ENCODE peak calls at places on chromosome 4, in eight cellular contexts. F is hippocampal formation; X is AG09309; M is stimulated activated CD8-positive, alpha-beta memory T cell treated with anti-CD3 and anti-CD28 coated beads, Interleukin-12 subunit alpha, Interleukin-12 subunit beta, amount 100 ng/mL, for 1 hour; H is T-helper 2 cell treated with Interferon-gamma antibody and Interleukin-4, amounts not matched to agents 5 μg/mL and 100 μg/mL, for 36 hours; Y is hepatic stellate cell; Z is ecto neural progenitor cell; B is memory B cell. L is an unnamed sample.

GRCh38 chr4:165118256-165118909 is 5.7 kb upstream of the TMEM192 start:
- DNase-seq in F (no peak), X (no peak), M (no peak), H (no peak), Y (no peak), Z (no peak), B (no peak), L (no peak)

GRCh38 chr4:80011636-80012236 is 61.3 kb downstream of the ANTXR2 start:
- DNase-seq in F (no peak), X (peak), M (no peak), H (no peak), Y (peak), Z (no peak), B (no peak), L (no peak)

GRCh38 chr4:182493377-182493776 is 250.2 kb downstream of the TENM3 start:
- DNase-seq in F (no peak), X (no peak), M (no peak), H (no peak), Y (no peak), Z (no peak), B (no peak), L (no peak)

GRCh38 chr4:111945014-111945413 is 200.2 kb upstream of the FAM241A start:
- DNase-seq in F (no peak), X (no peak), M (no peak), H (no peak), Y (no peak), Z (no peak), B (no peak), L (no peak)

GRCh38 chr4:139957986-139958737 is 195.8 kb downstream of the MAML3 start:
- DNase-seq in F (no peak), X (no peak), M (no peak), H (no peak), Y (no peak), Z (no peak), B (no peak), L (no peak)

GRCh38 chr4:86118696-86119095 is 241.2 kb downstream of the MAPK10 start:
- DNase-seq in F (no peak), X (no peak), M (no peak), H (no peak), Y (no peak), Z (no peak), B (no peak), L (no peak)

GRCh38 chr4:88177981-88178632 is 19.7 kb upstream of the ABCG2 start:
- DNase-seq in F (no peak), X (peak), M (no peak), H (no peak), Y (peak), Z (peak), B (no peak), L (no peak)

GRCh38 chr4:95676190-95676589 is 127.4 kb upstream of the UNC5C start:
- DNase-seq in F (no peak), X (no peak), M (no peak), H (no peak), Y (no peak), Z (no peak), B (no peak), L (no peak)

GRCh38 chr4:38745881-38746280 is 36.9 kb downstream of the TLR10 start:
- DNase-seq in F (no peak), X (no peak), M (no peak), H (no peak), Y (no peak), Z (no peak), B (no peak), L (no peak)

GRCh38 chr4:184096561-184097239 is 121.0 kb downstream of the ENPP6 start:
- DNase-seq in F (no peak), X (peak), M (no peak), H (no peak), Y (no peak), Z (no peak), B (no peak), L (no peak)

GRCh38 chr4:76458829-76459228 is 23.8 kb downstream of the SHROOM3 start:
- DNase-seq in F (no peak), X (no peak), M (no peak), H (no peak), Y (no peak), Z (peak), B (no peak), L (no peak)

GRCh38 chr4:31104033-31104432 is 383.9 kb downstream of the PCDH7 start:
- DNase-seq in F (no peak), X (no peak), M (no peak), H (no peak), Y (no peak), Z (no peak), B (no peak), L (no peak)

GRCh38 chr4:174989791-174990190 is 71.6 kb downstream of the ADAM29 start:
- DNase-seq in F (no peak), X (no peak), M (no peak), H (no peak), Y (no peak), Z (no peak), B (no peak), L (no peak)

GRCh38 chr4:151674804-151675290 is 86.0 kb downstream of the GATB start:
- DNase-seq in F (peak), X (no peak), M (no peak), H (no peak), Y (peak), Z (peak), B (no peak), L (peak)

GRCh38 chr4:76690091-76690905 is 207.6 kb downstream of the SOWAHB start:
- DNase-seq in F (no peak), X (no peak), M (no peak), H (no peak), Y (peak), Z (no peak), B (no peak), L (no peak)

GRCh38 chr4:82890602-82890912 is 396 bp downstream of the SEC31A start:
- DNase-seq in F (no peak), X (no peak), M (no peak), H (no peak), Y (no peak), Z (no peak), B (no peak), L (no peak)

GRCh38 chr4:94642561-94642866 is 115.2 kb upstream of the BMPR1B start:
- DNase-seq in F (no peak), X (no peak), M (no peak), H (no peak), Y (no peak), Z (no peak), B (no peak), L (no peak)

GRCh38 chr4:165684177-165684870 is 188.7 kb upstream of the TLL1 start:
- DNase-seq in F (no peak), X (peak), M (no peak), H (no peak), Y (peak), Z (no peak), B (no peak), L (no peak)

GRCh38 chr4:125735107-125735506 is 420.4 kb downstream of the FAT4 start:
- DNase-seq in F (no peak), X (peak), M (no peak), H (no peak), Y (peak), Z (no peak), B (no peak), L (no peak)

GRCh38 chr4:52825311-52826090 is 36.6 kb upstream of the RASL11B start:
- DNase-seq in F (no peak), X (no peak), M (no peak), H (no peak), Y (no peak), Z (no peak), B (no peak), L (no peak)

GRCh38 chr4:122450847-122451246 is 5.7 kb downstream of the IL2 start:
- DNase-seq in F (no peak), X (no peak), M (no peak), H (peak), Y (no peak), Z (peak), B (no peak), L (no peak)

GRCh38 chr4:23706972-23707676 is 182.7 kb downstream of the PPARGC1A start:
- DNase-seq in F (no peak), X (no peak), M (no peak), H (no peak), Y (no peak), Z (no peak), B (no peak), L (no peak)

GRCh38 chr4:102761478-102761790 is 666 bp upstream of the MANBA start:
- DNase-seq in F (peak), X (no peak), M (no peak), H (peak), Y (no peak), Z (no peak), B (no peak), L (no peak)

GRCh38 chr4:29900336-29900735 is 819.8 kb upstream of the PCDH7 start:
- DNase-seq in F (no peak), X (no peak), M (no peak), H (no peak), Y (no peak), Z (no peak), B (no peak), L (no peak)

L was measured in anterior cingulate cortex.